ENCODE peak calls at places on chromosomes 4 and X, in seven cellular contexts. A is PC-3, X is MM.1S, I is HCT116, D is hepatocyte, E is GM23338, K is neural progenitor cell. B is an unnamed sample.

GRCh38 chrX:43882294-43882681 is at the start of gene MAOB:
- DNase-seq in A (no peak), X (no peak), I (no peak), D (peak), E (peak), K (peak), B (peak)

GRCh38 chr4:129043523-129043922 is 49.8 kb downstream of the SCLT1 start:
- DNase-seq in A (peak), X (no peak), I (no peak), D (no peak), E (peak), K (no peak), B (peak)

GRCh38 chr4:148415500-148415899 is 26.7 kb downstream of the NR3C2 start:
- DNase-seq in A (peak), X (no peak), I (peak), D (no peak), E (no peak), K (peak), B (peak)

GRCh38 chr4:53057679-53058078 is 195.6 kb downstream of the RASL11B start:
- DNase-seq in A (no peak), X (no peak), I (no peak), D (no peak), E (no peak), K (no peak), B (no peak)

GRCh38 chr4:29277381-29277780 is 1442.8 kb upstream of the PCDH7 start:
- DNase-seq in A (peak), X (no peak), I (peak), D (no peak), E (no peak), K (no peak), B (no peak)

GRCh38 chrX:34956915-34957314 is 14.3 kb downstream of the FAM47B start:
- DNase-seq in A (peak), X (no peak), I (no peak), D (no peak), E (no peak), K (no peak), B (peak)

GRCh38 chr4:182307746-182308145 is 64.5 kb downstream of the TENM3 start:
- DNase-seq in A (peak), X (no peak), I (peak), D (peak), E (no peak), K (no peak), B (peak)

GRCh38 chrX:53281321-53281822 is at the start of gene IQSEC2:
- DNase-seq in A (peak), X (no peak), I (peak), D (peak), E (peak), K (peak), B (peak)

GRCh38 chr4:143819029-143819428 is 86.3 kb downstream of the GYPE start:
- DNase-seq in A (no peak), X (no peak), I (no peak), D (no peak), E (no peak), K (no peak), B (no peak)

GRCh38 chr4:8762951-8763735 is 108.5 kb downstream of the HMX1 start:
- DNase-seq in A (no peak), X (no peak), I (no peak), D (no peak), E (no peak), K (no peak), B (no peak)

GRCh38 chrX:25897758-25898157 is 240.4 kb upstream of the MAGEB18 start:
- DNase-seq in A (no peak), X (no peak), I (no peak), D (no peak), E (no peak), K (no peak), B (no peak)

GRCh38 chrX:69146739-69147138 is 18.5 kb downstream of the PJA1 start:
- DNase-seq in A (no peak), X (no peak), I (no peak), D (no peak), E (no peak), K (no peak), B (no peak)

GRCh38 chr4:101114936-101115372 is 232.4 kb downstream of the PPP3CA start:
- DNase-seq in A (peak), X (no peak), I (peak), D (peak), E (peak), K (peak), B (peak)

GRCh38 chrX:12719837-12720236 is 71.4 kb upstream of the PRPS2 start:
- DNase-seq in A (no peak), X (no peak), I (no peak), D (no peak), E (no peak), K (no peak), B (no peak)

GRCh38 chrX:52811065-52811625 is at the start of gene XAGE5:
- DNase-seq in A (no peak), X (no peak), I (no peak), D (no peak), E (no peak), K (no peak), B (no peak)

GRCh38 chrX:132114607-132115006 is 13.2 kb downstream of the FRMD7 start:
- DNase-seq in A (no peak), X (peak), I (no peak), D (peak), E (no peak), K (no peak), B (no peak)

GRCh38 chrX:70062076-70062475 is at the start of gene OTUD6A:
- DNase-seq in A (no peak), X (no peak), I (no peak), D (no peak), E (peak), K (no peak), B (no peak)

GRCh38 chrX:155577682-155578081 is 35.1 kb downstream of the TMLHE start:
- DNase-seq in A (no peak), X (peak), I (no peak), D (no peak), E (peak), K (no peak), B (no peak)

GRCh38 chrX:850471-850916 is 219.9 kb downstream of the SHOX start:
- DNase-seq in A (no peak), X (peak), I (no peak), D (no peak), E (peak), K (peak), B (no peak)

DNA sequence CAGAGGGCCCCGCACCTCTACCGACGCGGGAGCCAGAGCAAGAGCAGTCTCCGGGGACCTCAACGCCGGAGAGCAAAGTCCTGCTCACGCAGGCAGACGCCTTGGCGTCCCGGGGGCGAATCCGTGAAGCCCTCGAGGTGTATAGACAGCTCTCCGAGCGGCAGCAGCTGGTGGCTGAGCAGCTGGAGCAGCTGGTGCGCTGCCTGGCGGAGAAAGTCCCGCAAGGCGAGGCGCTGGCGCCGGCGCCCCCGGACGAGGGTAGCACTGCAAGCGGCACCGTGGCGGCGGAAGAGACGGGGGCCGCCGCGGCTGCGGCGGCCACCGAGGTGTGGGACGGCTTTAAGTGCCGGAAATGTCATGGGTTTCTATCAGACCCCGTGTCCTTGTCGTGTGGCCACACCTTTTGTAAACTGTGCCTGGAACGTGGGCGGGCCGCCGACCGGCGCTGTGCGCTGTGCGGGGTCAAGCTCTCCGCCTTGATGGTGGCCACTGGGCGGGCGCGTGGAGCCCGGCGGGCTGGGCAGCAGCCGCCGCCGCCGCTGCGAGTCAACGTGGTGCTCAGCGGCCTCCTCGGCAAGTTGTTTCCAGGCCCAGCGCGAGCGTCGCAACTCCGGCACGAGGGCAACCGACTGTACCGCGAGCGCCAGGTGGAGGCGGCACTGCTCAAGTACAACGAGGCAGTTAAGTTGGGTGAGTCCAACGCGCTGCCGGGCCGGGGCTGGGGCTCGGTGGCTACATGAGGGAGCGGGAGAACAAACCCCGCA is 672 bp downstream of the LONRF3 start:
- DNase-seq in A (peak), X (peak), I (no peak), D (peak), E (peak), K (peak), B (peak)
- TF ChIP-seq EZH2 in A (no peak), X (no peak), I (no peak), D (peak), E (peak), K (peak), B (no peak)

DNA sequence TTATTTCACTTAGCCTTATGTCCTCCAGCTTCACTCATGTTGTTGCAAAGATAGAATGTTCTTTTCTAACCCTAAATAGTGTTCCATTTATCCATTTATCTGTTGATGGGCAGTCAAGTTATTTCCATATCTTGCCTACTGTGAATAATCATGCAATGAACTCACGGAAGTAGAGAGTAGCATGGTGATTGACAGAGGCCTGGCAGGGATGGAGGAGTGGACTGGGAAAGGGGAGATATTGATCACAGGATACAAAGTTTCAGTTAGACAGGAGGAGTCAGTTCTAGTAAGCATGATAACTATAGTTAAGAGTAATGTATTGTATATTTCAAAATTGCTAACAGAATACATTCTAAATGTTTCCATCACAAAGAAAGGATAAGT is 10.2 kb upstream of the CLNK start:
- DNase-seq in A (peak), X (no peak), I (no peak), D (no peak), E (no peak), K (no peak), B (no peak)
- TF ChIP-seq EZH2phosphoT487 in A (no peak), X (no peak), I (no peak), D (no peak), E (no peak), K (no peak), B (no peak)

DNA sequence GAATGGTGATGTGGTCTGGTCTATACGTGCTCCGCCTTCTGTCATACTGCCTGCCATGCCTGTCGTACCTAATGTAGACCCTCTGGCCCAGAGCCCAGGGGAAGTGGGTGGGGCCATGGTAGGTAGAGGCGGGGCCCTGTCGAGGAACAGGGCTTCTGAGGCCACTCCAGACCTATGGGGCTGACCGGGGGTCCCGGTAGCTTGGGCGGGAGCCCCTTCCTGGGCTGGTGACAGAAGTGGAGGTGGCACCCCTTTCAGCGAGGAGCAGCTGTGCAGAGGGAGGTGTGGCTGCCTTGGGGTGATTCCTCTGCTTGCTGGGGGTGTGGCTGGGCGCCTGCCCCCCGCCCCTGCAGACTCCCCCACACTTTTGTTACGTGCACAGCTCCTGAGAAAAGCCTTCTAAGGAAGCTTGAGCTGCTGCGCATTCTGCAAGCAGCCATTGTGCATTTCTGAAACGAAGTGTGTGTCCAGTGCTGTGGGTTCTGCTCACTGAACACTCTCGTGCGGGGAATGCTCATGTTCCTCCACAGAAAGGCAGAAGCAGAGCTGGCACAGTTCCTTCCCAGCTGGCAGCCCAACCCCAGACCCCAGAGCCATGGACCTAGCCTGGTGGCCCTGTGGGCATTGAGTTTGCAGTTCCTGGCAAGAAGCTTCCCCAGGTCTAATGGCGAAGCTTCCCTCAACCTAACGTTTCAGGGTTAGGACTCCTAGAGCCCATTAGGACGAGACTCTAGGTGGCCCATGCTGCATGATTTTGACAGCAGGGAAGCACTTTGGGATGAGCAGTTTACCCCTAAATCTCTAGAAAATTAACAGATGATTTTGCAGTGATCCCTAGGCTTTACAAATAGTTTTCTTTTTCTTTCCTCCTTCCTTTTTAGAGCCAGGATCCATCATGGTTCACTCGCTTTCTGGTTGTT is 72.7 kb upstream of the HGFAC start:
- DNase-seq in A (no peak), X (no peak), I (no peak), D (no peak), E (no peak), K (peak), B (no peak)
- TF ChIP-seq EZH2 in A (no peak), X (no peak), I (no peak), D (no peak), E (no peak), K (no peak), B (no peak)

DNA sequence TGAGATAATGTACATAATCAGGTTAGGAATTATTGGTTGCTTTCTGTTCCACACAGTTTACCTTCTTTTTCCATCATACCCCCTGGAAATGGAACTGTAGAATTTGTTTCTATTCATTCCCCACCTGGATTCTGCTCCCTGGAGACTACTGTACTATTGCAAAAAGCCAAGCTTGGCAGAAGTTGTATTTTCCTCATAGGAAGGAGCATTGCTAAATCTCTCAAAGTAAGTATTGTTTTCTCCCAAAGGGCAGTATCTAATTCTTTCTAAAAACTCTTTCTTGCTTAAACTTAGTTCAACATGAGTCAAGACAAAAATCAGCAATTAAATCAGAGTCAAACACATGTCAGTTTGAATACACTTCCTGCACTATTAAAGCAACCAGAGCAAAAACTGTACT is 136.2 kb downstream of the CDS1 start:
- DNase-seq in A (no peak), X (no peak), I (no peak), D (no peak), E (no peak), K (no peak), B (peak)
- TF ChIP-seq EZH2phosphoT487 in A (no peak), X (no peak), I (no peak), D (no peak), E (no peak), K (no peak), B (no peak)

GRCh38 chr4:152149734-152150133 is 386.2 kb downstream of the FBXW7 start:
- DNase-seq in A (no peak), X (no peak), I (no peak), D (no peak), E (no peak), K (no peak), B (no peak)

GRCh38 chr4:152146244-152146643 is 385.4 kb upstream of the GATB start:
- DNase-seq in A (no peak), X (no peak), I (no peak), D (no peak), E (no peak), K (no peak), B (no peak)

GRCh38 chr4:152150214-152150613 is 385.7 kb downstream of the FBXW7 start:
- DNase-seq in A (no peak), X (no peak), I (no peak), D (no peak), E (no peak), K (no peak), B (no peak)

GRCh38 chr4:152148057-152148456 is 387.2 kb upstream of the GATB start:
- DNase-seq in A (peak), X (no peak), I (no peak), D (no peak), E (no peak), K (no peak), B (no peak)
- TF ChIP-seq EZH2 in A (no peak), X (no peak), I (no peak), D (no peak), E (no peak), K (no peak), B (no peak)

GRCh38 chr4:77044458-77045124 is 31.2 kb downstream of the CCNI start:
- DNase-seq in A (peak), X (peak), I (no peak), D (peak), E (peak), K (peak), B (peak)
- TF ChIP-seq EZH2phosphoT487 in A (no peak), X (no peak), I (no peak), D (no peak), E (no peak), K (no peak), B (no peak)